ENCODE peak calls at places on chromosomes 3 and 15, in six cellular contexts. One of them, this sample, is unnamed.

GRCh38 chr3:38281895-38282686 is at the start of gene SLC22A14:
- DNase-seq in kidney epithelial cell: no peak
- DNase-seq in neural progenitor cell: peak; percentile 16
- DNase-seq in pancreas: no peak
- DNase-seq in RWPE2: no peak
- DNase-seq in OCI-LY7: no peak
- DNase-seq in this sample: no peak

GRCh38 chr15:90576711-90577389 is 47.1 kb downstream of the CRTC3 start:
- DNase-seq in pancreas: no peak
- DNase-seq in OCI-LY7: no peak
- DNase-seq in neural progenitor cell: no peak
- DNase-seq in kidney epithelial cell: no peak
- DNase-seq in RWPE2: no peak
- DNase-seq in this sample: no peak

GRCh38 chr15:94119923-94120775 is 111.2 kb upstream of the MCTP2 start:
- DNase-seq in pancreas: peak; percentile 48
- DNase-seq in RWPE2: no peak
- DNase-seq in kidney epithelial cell: peak; percentile 39
- DNase-seq in OCI-LY7: peak; percentile 79
- DNase-seq in neural progenitor cell: peak; percentile 93
- DNase-seq in this sample: peak; percentile 39

GRCh38 chr3:55620361-55621025 is 133.4 kb upstream of the WNT5A start:
- DNase-seq in OCI-LY7: no peak
- DNase-seq in pancreas: no peak
- DNase-seq in RWPE2: no peak
- DNase-seq in neural progenitor cell: no peak
- DNase-seq in kidney epithelial cell: no peak
- DNase-seq in this sample: peak; percentile 60

GRCh38 chr3:72034956-72035355 is 250.0 kb upstream of the PROK2 start:
- DNase-seq in kidney epithelial cell: no peak
- DNase-seq in pancreas: no peak
- DNase-seq in RWPE2: no peak
- DNase-seq in OCI-LY7: no peak
- DNase-seq in neural progenitor cell: no peak
- DNase-seq in this sample: no peak

GRCh38 chr3:143170676-143171075 is 51.1 kb downstream of the CHST2 start:
- DNase-seq in neural progenitor cell: no peak
- DNase-seq in OCI-LY7: no peak
- DNase-seq in kidney epithelial cell: no peak
- DNase-seq in RWPE2: no peak
- DNase-seq in pancreas: no peak
- DNase-seq in this sample: no peak

GRCh38 chr15:78107471-78107870 is 15.1 kb downstream of the SH2D7 start:
- DNase-seq in RWPE2: peak; percentile 62
- DNase-seq in OCI-LY7: no peak
- DNase-seq in pancreas: no peak
- DNase-seq in neural progenitor cell: no peak
- DNase-seq in kidney epithelial cell: no peak
- DNase-seq in this sample: no peak

GRCh38 chr3:165336786-165337185 is 140.6 kb upstream of the SLITRK3 start:
- DNase-seq in pancreas: no peak
- DNase-seq in kidney epithelial cell: no peak
- DNase-seq in neural progenitor cell: no peak
- DNase-seq in RWPE2: no peak
- DNase-seq in OCI-LY7: no peak
- DNase-seq in this sample: no peak

GRCh38 chr3:196181127-196181546 is 30.1 kb downstream of the ZDHHC19 start:
- DNase-seq in OCI-LY7: no peak
- DNase-seq in neural progenitor cell: no peak
- DNase-seq in RWPE2: no peak
- DNase-seq in kidney epithelial cell: no peak
- DNase-seq in pancreas: no peak
- DNase-seq in this sample: no peak

GRCh38 chr15:52018244-52018643 is 775 bp upstream of the MAPK6 start:
- DNase-seq in kidney epithelial cell: no peak
- DNase-seq in neural progenitor cell: no peak
- DNase-seq in OCI-LY7: no peak
- DNase-seq in pancreas: no peak
- DNase-seq in RWPE2: no peak
- DNase-seq in this sample: no peak

GRCh38 chr3:152417181-152417580 is 148.5 kb downstream of the MBNL1 start:
- DNase-seq in kidney epithelial cell: no peak
- DNase-seq in OCI-LY7: no peak
- DNase-seq in neural progenitor cell: no peak
- DNase-seq in RWPE2: no peak
- DNase-seq in pancreas: no peak
- DNase-seq in this sample: no peak

GRCh38 chr3:152421162-152421561 is 152.4 kb downstream of the MBNL1 start:
- DNase-seq in RWPE2: no peak
- DNase-seq in kidney epithelial cell: no peak
- DNase-seq in OCI-LY7: no peak
- DNase-seq in neural progenitor cell: no peak
- DNase-seq in pancreas: no peak
- DNase-seq in this sample: no peak

GRCh38 chr3:152419748-152420147 is 151.0 kb downstream of the MBNL1 start:
- DNase-seq in RWPE2: no peak
- DNase-seq in kidney epithelial cell: no peak
- DNase-seq in pancreas: no peak
- DNase-seq in OCI-LY7: no peak
- DNase-seq in neural progenitor cell: no peak
- DNase-seq in this sample: no peak
- H3K36me3 ChIP-seq in RWPE2: peaks cover 47% of the 10 kb centered on the region
- H3K36me3 ChIP-seq in kidney epithelial cell: peaks cover 4% of the 10 kb centered on the region
- H3K36me3 ChIP-seq in pancreas: peaks cover 13% of the 10 kb centered on the region
- H3K36me3 ChIP-seq in OCI-LY7: peaks cover 80% of the 10 kb centered on the region
- H3K36me3 ChIP-seq in neural progenitor cell: no peaks in the 10 kb centered on the region
- H3K36me3 ChIP-seq in this sample: peaks cover 13% of the 10 kb centered on the region

GRCh38 chr15:55532944-55533343 is 24.9 kb upstream of the DNAAF4 start:
- DNase-seq in RWPE2: no peak
- DNase-seq in kidney epithelial cell: no peak
- DNase-seq in neural progenitor cell: no peak
- DNase-seq in OCI-LY7: peak; percentile 49
- DNase-seq in pancreas: no peak
- DNase-seq in this sample: no peak
- H3K4me3 ChIP-seq in RWPE2: no peak overlapping the region
- H3K4me3 ChIP-seq in kidney epithelial cell: no peak overlapping the region
- H3K4me3 ChIP-seq in neural progenitor cell: no peak overlapping the region
- H3K4me3 ChIP-seq in OCI-LY7: no peak overlapping the region
- H3K4me3 ChIP-seq in pancreas: no peak overlapping the region
- H3K4me3 ChIP-seq in this sample: no peak overlapping the region

DNA sequence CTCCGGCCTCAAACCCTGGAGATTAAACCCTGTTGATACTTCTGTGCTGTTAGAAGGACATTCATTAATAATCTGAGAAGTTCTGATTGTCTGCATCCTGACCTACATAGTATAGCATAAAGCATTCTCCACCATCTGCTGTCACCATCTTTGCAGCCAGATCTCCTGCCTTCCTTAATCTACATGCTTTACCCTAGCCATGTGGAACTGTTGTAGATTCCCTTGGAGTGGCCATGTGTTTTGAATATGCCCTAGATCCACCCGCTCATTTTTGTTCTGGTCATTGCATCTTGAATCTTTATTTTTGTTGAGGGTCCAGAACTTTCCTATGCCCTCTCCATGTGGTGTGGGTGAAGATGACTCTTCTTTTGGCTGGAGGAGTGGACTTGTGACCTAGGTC is 110.3 kb downstream of the OXSM start:
- DNase-seq in OCI-LY7: no peak
- DNase-seq in neural progenitor cell: no peak
- DNase-seq in kidney epithelial cell: no peak
- DNase-seq in RWPE2: no peak
- DNase-seq in pancreas: no peak
- DNase-seq in this sample: no peak
- TF ChIP-seq CTCF in OCI-LY7: no peak
- TF ChIP-seq CTCF in neural progenitor cell: no peak
- TF ChIP-seq CTCF in kidney epithelial cell: no peak
- TF ChIP-seq CTCF in RWPE2: no peak
- TF ChIP-seq CTCF in pancreas: no peak
- TF ChIP-seq CTCF in this sample: no peak

DNA sequence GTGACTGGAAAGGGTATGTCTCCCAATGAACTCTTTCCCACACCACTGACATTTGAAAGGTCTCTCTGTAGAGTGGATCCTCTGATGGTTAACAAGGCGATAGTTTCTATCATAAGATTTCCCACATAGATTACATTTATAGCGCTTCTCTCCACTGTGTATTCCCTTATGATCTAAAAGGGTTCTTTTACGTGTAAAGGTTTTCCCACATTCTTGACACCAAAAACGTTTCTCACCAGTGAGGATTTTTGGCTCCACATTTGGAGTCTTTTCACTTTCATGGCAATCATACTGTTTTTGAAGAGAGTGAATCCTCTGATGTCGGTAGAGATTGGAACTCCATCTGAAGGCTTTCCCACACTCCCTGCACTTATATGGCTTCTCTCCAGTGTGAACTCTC is 30.5 kb downstream of the ZNF445 start:
- DNase-seq in kidney epithelial cell: no peak
- DNase-seq in RWPE2: no peak
- DNase-seq in OCI-LY7: no peak
- DNase-seq in pancreas: no peak
- DNase-seq in neural progenitor cell: no peak
- DNase-seq in this sample: no peak
- H3K36me3 ChIP-seq in kidney epithelial cell: peaks cover 5% of the 10 kb centered on the region
- H3K36me3 ChIP-seq in RWPE2: peaks cover 63% of the 10 kb centered on the region
- H3K36me3 ChIP-seq in OCI-LY7: peaks cover 19% of the 10 kb centered on the region
- H3K36me3 ChIP-seq in pancreas: peaks cover 25% of the 10 kb centered on the region
- H3K36me3 ChIP-seq in neural progenitor cell: peaks cover 16% of the 10 kb centered on the region
- H3K36me3 ChIP-seq in this sample: peaks cover 28% of the 10 kb centered on the region

This sample was measured in BJ.